ENCODE peak calls at places on chromosome 22, in four cellular contexts. U is sigmoid colon, G is heart left ventricle, Y is H1. T is an unnamed sample. For H3K9me3, the result is how much of the 10 kb centered on the place peaks cover.

GRCh38 chr22:37237371-37238268 is 6.4 kb downstream of the RAC2 start:
- DNase-seq in G (no peak), U (peak), Y (no peak), T (no peak)

GRCh38 chr22:38505595-38506117 is 455 bp downstream of the DDX17 start:
- DNase-seq in Y (no peak), U (peak), G (peak), T (no peak)

GRCh38 chr22:22748297-22748743 is 103.9 kb downstream of the GGTLC2 start:
- DNase-seq in Y (peak), U (no peak), G (no peak), T (no peak)

GRCh38 chr22:45957826-45958225 is 19.1 kb downstream of the WNT7B start:
- DNase-seq in G (no peak), U (no peak), Y (no peak), T (no peak)

GRCh38 chr22:23083315-23084021 is 13.1 kb downstream of the GNAZ start:
- DNase-seq in G (no peak), Y (no peak), U (no peak), T (no peak)

GRCh38 chr22:20153945-20154344 is 3.1 kb upstream of the CCDC188 start:
- DNase-seq in U (no peak), Y (no peak), G (no peak), T (no peak)

GRCh38 chr22:50737728-50738648 is at the start of gene ACR:
- DNase-seq in Y (no peak), G (no peak), U (no peak), T (no peak)

GRCh38 chr22:23750744-23751440 is at the start of gene ZNF70:
- DNase-seq in Y (peak), U (peak), G (peak), T (no peak)

GRCh38 chr22:24437820-24438328 is 10.5 kb downstream of the ADORA2A start:
- DNase-seq in Y (no peak), G (no peak), U (no peak), T (peak)

GRCh38 chr22:32327066-32327465 is 30.6 kb upstream of the RFPL3 start:
- DNase-seq in U (no peak), Y (no peak), G (no peak), T (no peak)

DNA sequence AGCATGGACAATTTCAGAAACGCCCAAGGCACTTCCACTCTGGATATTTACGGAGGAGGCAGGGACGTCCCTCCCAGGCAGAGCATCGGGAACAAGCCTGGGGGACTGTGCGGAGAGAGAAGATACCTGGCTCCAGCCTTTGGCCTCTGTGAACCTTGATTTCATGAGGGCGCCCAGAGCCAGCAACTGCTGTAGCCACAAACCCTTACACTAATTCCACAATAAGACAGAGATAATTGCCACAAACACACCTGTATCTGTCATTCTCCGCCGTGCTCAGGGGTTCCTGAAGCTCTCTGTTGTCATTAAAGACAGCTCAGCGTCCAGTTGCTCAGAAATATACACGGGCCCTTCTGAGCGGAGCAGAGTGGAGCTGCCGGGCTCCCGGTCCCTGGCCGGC is 1292.1 kb downstream of the TBC1D22A start:
- DNase-seq in G (no peak), U (no peak), Y (no peak), T (no peak)
- H3K9me3 ChIP-seq in G (under half), U (under half), Y (under half), T (under half)

GRCh38 chr22:48975886-48976285 is 851.8 kb downstream of the BRD1 start:
- DNase-seq in G (no peak), U (no peak), Y (no peak), T (no peak)
- H3K9me3 ChIP-seq in G (under half), U (under half), Y (under half), T (under half)

GRCh38 chr22:12613199-12613598 is 2914.8 kb upstream of the OR11H1 start:
- DNase-seq in Y (no peak), G (no peak), U (no peak), T (no peak)
- H3K9me3 ChIP-seq in Y (under half), G (under half), U (under half), T (under half)

DNA sequence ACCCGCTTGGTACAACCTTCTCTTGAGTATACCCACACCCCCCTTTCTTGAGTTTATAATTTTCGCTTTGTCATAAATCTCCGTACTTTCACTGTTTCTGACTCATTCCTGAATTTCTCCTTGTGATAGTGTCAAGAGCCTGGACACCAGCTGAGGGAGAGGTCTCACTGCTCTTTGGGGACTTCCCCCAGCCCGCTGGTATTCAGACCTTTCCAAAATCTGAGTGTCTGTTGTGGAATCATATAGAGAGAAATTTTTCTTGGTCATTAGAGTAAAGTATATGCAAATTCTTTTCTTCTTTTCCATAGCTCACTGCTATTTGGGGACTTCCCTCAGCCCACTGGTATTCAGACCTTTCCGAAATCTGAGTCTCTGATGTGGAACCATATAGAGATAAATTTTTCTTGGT is 55.3 kb downstream of the MTMR3 start:
- DNase-seq in U (no peak), G (no peak), Y (no peak), T (no peak)
- H3K9me3 ChIP-seq in U (under half), G (under half), Y (under half), T (under half)

GRCh38 chr22:44728761-44729261 is 23.6 kb upstream of the ARHGAP8 start:
- DNase-seq in U (peak), Y (no peak), G (no peak), T (no peak)
- H3K9me3 ChIP-seq in U (under half), Y (under half), G (under half), T (under half)

DNA sequence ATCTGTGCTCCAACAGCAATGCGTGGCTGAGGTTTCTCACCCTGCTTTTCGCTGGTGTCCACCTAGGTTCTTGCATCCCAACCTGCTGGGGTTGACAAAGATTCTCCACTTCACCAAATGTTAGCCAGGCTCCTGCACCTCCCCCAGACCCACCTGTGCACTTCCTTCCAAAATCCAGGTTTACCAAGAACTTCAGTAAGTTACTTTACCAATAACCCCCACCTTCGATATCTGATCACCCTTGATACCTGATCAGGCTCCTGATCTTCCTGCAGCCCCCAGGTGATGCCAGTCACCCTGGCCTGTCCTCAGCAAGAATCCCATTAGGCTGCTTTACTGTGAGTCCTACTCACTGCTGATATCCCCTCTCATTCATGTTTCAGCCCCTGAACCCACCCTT is 1203.4 kb downstream of the TBC1D22A start:
- DNase-seq in G (no peak), Y (no peak), U (no peak), T (no peak)
- H3K9me3 ChIP-seq in G (under half), Y (half or more), U (under half), T (under half)

GRCh38 chr22:49639956-49640355 is 187.7 kb downstream of the BRD1 start:
- DNase-seq in U (no peak), G (no peak), Y (no peak), T (no peak)
- H3K9me3 ChIP-seq in U (under half), G (under half), Y (under half), T (under half)

GRCh38 chr22:49566693-49567092 is 261.0 kb downstream of the BRD1 start:
- DNase-seq in G (no peak), U (peak), Y (peak), T (no peak)

GRCh38 chr22:49568751-49569285 is 258.9 kb downstream of the BRD1 start:
- DNase-seq in U (peak), G (no peak), Y (peak), T (no peak)

GRCh38 chr22:49566141-49566541 is 261.5 kb downstream of the BRD1 start:
- DNase-seq in G (no peak), Y (peak), U (peak), T (no peak)

GRCh38 chr22:49569286-49570031 is 258.2 kb downstream of the BRD1 start:
- DNase-seq in G (no peak), Y (peak), U (peak), T (no peak)

GRCh38 chr22:49567894-49568750 is 259.6 kb downstream of the BRD1 start:
- DNase-seq in U (peak), Y (peak), G (no peak), T (no peak)
- H3K9me3 ChIP-seq in U (under half), Y (under half), G (under half), T (under half)

DNA sequence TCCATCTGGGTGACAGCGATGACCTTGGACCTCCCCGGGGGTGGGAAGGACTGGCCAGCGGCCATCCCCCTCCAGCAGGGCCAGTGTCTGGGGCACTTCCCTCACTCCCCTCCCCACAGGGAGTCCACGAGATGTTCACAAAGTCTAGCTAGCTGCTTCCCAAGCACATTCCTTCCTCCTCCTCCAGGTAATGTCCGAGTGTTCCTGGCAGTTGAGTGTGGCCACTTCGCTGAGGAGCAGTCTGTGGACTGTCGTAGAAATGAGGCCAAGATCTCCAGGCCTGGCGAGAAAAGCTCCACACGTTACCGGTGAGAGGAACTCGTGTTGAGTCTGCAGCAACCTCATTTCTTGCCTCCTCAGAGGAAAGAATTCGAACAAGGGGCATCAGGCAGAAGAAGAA is 425.5 kb downstream of the BRD1 start:
- DNase-seq in U (peak), G (no peak), Y (peak), T (no peak)
- H3K9me3 ChIP-seq in U (under half), G (under half), Y (under half), T (under half)

DNA sequence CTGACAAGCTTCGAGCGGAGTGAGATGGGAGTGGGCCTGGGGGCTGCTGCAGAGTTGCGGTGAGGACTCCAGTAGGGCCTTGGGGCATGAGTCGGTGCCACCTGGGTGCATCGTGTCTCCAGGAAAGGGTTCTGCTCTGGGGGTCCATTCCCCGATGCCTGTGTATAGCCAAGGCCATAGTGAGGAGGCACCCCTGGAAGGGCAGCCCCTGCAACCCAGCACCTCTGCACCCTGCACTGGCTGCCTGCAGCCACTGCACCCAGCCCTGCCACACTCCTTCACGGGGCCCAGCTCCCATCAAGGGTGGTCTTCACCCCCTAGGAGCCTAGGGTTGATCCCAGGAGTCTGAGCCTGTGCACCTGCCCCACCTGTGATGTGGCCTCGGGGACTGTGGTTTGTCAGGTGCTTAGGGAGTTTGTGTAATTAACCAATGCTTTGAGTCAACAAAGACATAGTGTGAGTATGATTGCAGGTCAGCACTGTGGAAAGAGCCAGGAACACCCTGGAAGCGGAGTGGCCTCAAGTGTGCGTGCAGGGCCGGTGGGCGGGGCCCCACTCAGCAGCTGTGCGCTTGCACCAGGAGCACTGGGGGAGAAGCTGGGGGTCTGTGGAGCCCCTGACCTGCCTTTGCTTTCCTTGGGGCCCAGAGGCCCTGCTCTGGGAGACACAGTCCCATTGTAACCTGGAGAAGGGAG is 1299.3 kb downstream of the BRD1 start:
- DNase-seq in G (no peak), Y (no peak), U (no peak), T (no peak)
- H3K9me3 ChIP-seq in G (under half), Y (under half), U (under half), T (under half)

T was measured in Panc1.